ENCODE peak calls at places on chromosomes 6 and 20, in five cellular contexts. W is adrenal gland, V is GM12865, Z is left ventricle myocardium inferior, T is mesothelial cell of epicardium. F is an unnamed sample.

GRCh38 chr6:108660251-108660650 is 99.5 kb downstream of the FOXO3 start:
- DNase-seq in W (no peak), V (no peak), Z (no peak), T (no peak), F (no peak)

GRCh38 chr6:43636312-43636667 is 650 bp downstream of the MAD2L1BP start:
- DNase-seq in W (no peak), V (peak), Z (no peak), T (no peak), F (peak)

GRCh38 chr6:170172406-170172805 is 118.5 kb downstream of the DLL1 start:
- DNase-seq in W (peak), V (no peak), Z (no peak), T (peak), F (no peak)

GRCh38 chr6:149862901-149863595 is 1.1 kb downstream of the LRP11 start:
- DNase-seq in W (peak), V (peak), Z (peak), T (peak), F (peak)

GRCh38 chr6:52297433-52297832 is 12.9 kb upstream of the MCM3 start:
- DNase-seq in W (no peak), V (peak), Z (no peak), T (no peak), F (no peak)

GRCh38 chr20:41249781-41250281 is 67.7 kb downstream of the ZHX3 start:
- DNase-seq in W (no peak), V (peak), Z (no peak), T (no peak), F (no peak)

GRCh38 chr6:1388081-1388926 is 1.1 kb upstream of the FOXF2 start:
- DNase-seq in W (no peak), V (no peak), Z (no peak), T (no peak), F (no peak)

GRCh38 chr20:19742974-19743649 is 14.9 kb upstream of the RIN2 start:
- DNase-seq in W (no peak), V (no peak), Z (no peak), T (no peak), F (no peak)

GRCh38 chr20:14687317-14687716 is 349.9 kb upstream of the FLRT3 start:
- DNase-seq in W (no peak), V (no peak), Z (no peak), T (no peak), F (no peak)

GRCh38 chr20:32528291-32528891 is 56.7 kb downstream of the NOL4L start:
- DNase-seq in W (no peak), V (no peak), Z (peak), T (no peak), F (peak)

GRCh38 chr6:422423-423061 is 31.0 kb downstream of the IRF4 start:
- DNase-seq in W (peak), V (peak), Z (no peak), T (no peak), F (peak)

GRCh38 chr6:37242429-37243052 is 15.0 kb upstream of the TBC1D22B start:
- DNase-seq in W (peak), V (peak), Z (no peak), T (no peak), F (peak)

GRCh38 chr6:53041356-53041755 is 23.8 kb upstream of the FBXO9 start:
- DNase-seq in W (no peak), V (no peak), Z (no peak), T (no peak), F (no peak)

GRCh38 chr6:18681828-18682503 is 294.8 kb downstream of the RNF144B start:
- DNase-seq in W (no peak), V (no peak), Z (no peak), T (no peak), F (no peak)

GRCh38 chr6:45036101-45036500 is 292.0 kb upstream of the RUNX2 start:
- DNase-seq in W (no peak), V (no peak), Z (no peak), T (no peak), F (no peak)

GRCh38 chr20:19761853-19762252 is 3.8 kb downstream of the RIN2 start:
- DNase-seq in W (peak), V (no peak), Z (no peak), T (no peak), F (no peak)

GRCh38 chr6:111757342-111757741 is 115.9 kb downstream of the FYN start:
- DNase-seq in W (no peak), V (no peak), Z (no peak), T (no peak), F (no peak)

GRCh38 chr6:119541132-119541905 is 191.8 kb upstream of the MAN1A1 start:
- DNase-seq in W (no peak), V (no peak), Z (no peak), T (no peak), F (no peak)

GRCh38 chr6:3669916-3670315 is 81.6 kb downstream of the PXDC1 start:
- DNase-seq in W (no peak), V (peak), Z (no peak), T (no peak), F (peak)

GRCh38 chr6:71419217-71419953 is 130.8 kb downstream of the OGFRL1 start:
- DNase-seq in W (no peak), V (no peak), Z (peak), T (no peak), F (no peak)

GRCh38 chr6:161233986-161234620 is 39.8 kb downstream of the AGPAT4 start:
- DNase-seq in W (peak), V (no peak), Z (peak), T (peak), F (no peak)

GRCh38 chr6:105900120-105900937 is 185.8 kb upstream of the PRDM1 start:
- DNase-seq in W (no peak), V (peak), Z (no peak), T (no peak), F (peak)

GRCh38 chr6:48061630-48062029 is 49.4 kb downstream of the PTCHD4 start:
- DNase-seq in W (no peak), V (no peak), Z (no peak), T (no peak), F (no peak)

GRCh38 chr6:169851641-169852503 is 100.5 kb downstream of the ERMARD start:
- DNase-seq in W (peak), V (no peak), Z (no peak), T (peak), F (no peak)

GRCh38 chr20:35007413-35007812 is 51.7 kb downstream of the MYH7B start:
- DNase-seq in W (peak), V (no peak), Z (no peak), T (no peak), F (no peak)

GRCh38 chr6:5536644-5537043 is 275.3 kb downstream of the FARS2 start:
- DNase-seq in W (no peak), V (no peak), Z (no peak), T (no peak), F (no peak)

GRCh38 chr20:58242824-58243223 is 14.4 kb upstream of the ANKRD60 start:
- DNase-seq in W (no peak), V (no peak), Z (no peak), T (no peak), F (no peak)

GRCh38 chr6:20542927-20543602 is 8.8 kb downstream of the CDKAL1 start:
- DNase-seq in W (no peak), V (peak), Z (no peak), T (no peak), F (peak)

GRCh38 chr20:49140834-49141233 is 47.3 kb downstream of the STAU1 start:
- DNase-seq in W (no peak), V (no peak), Z (no peak), T (no peak), F (no peak)

GRCh38 chr6:26157150-26157837 is 70.1 kb downstream of the HFE start:
- DNase-seq in W (peak), V (peak), Z (peak), T (peak), F (peak)

GRCh38 chr20:48052492-48052870 is 267.2 kb upstream of the SULF2 start:
- DNase-seq in W (peak), V (no peak), Z (no peak), T (peak), F (no peak)

GRCh38 chr20:22462975-22463914 is 121.1 kb downstream of the FOXA2 start:
- DNase-seq in W (no peak), V (no peak), Z (no peak), T (no peak), F (no peak)

GRCh38 chr6:100217225-100217624 is 223.2 kb upstream of the MCHR2 start:
- DNase-seq in W (no peak), V (no peak), Z (no peak), T (no peak), F (no peak)

F was measured in activated CD4-positive, alpha-beta T cell treated with anti-CD3 and anti-CD28 coated beads for 48 hours.